ENCODE peak calls at places on chromosomes 11 and 22, in six cellular contexts. V, R, L, O, G and U are unnamed samples.
A peak's percentile ranks its signal among the peaks of the same experiment; 100 is the strongest.

GRCh38 chr22:28882878-28883656 is at the start of gene ZNRF3:
- DNase-seq in V (peak; percentile 99), R (peak; percentile 90), L (peak; percentile 80), O (peak; percentile 74), G (peak; percentile 88), U (peak; percentile 87)

GRCh38 chr11:115613986-115614625 is 109.9 kb upstream of the CADM1 start:
- DNase-seq in V (peak; percentile 34), R (no peak), L (peak; percentile 53), O (no peak), G (peak; percentile 59), U (no peak)

GRCh38 chr11:128790200-128790599 is 76.9 kb downstream of the KCNJ1 start:
- DNase-seq in V (peak; percentile 64), R (no peak), L (peak; percentile 56), O (no peak), G (no peak), U (no peak)

GRCh38 chr11:65422633-65423515 is at the start of gene NEAT1:
- DNase-seq in V (peak; percentile 94), R (peak; percentile 93), L (peak; percentile 89), O (peak; percentile 96), G (no peak), U (peak; percentile 74)

GRCh38 chr11:130022799-130023198 is 20.2 kb upstream of the PRDM10 start:
- DNase-seq in V (no peak), R (no peak), L (no peak), O (no peak), G (no peak), U (no peak)

GRCh38 chr11:65043881-65044501 is 3.0 kb downstream of the SAC3D1 start:
- DNase-seq in V (no peak), R (no peak), L (no peak), O (no peak), G (no peak), U (no peak)

GRCh38 chr11:35548925-35549561 is 23.6 kb upstream of the PAMR1 start:
- DNase-seq in V (no peak), R (no peak), L (peak; percentile 16), O (no peak), G (no peak), U (no peak)

GRCh38 chr11:129960216-129961214 is 42.1 kb downstream of the PRDM10 start:
- DNase-seq in V (peak; percentile 40), R (no peak), L (peak; percentile 93), O (peak; percentile 39), G (peak; percentile 72), U (no peak)

GRCh38 chr11:9136731-9137130 is 45.3 kb upstream of the SCUBE2 start:
- DNase-seq in V (no peak), R (no peak), L (no peak), O (no peak), G (no peak), U (no peak)

GRCh38 chr22:30903876-30904460 is 64.6 kb downstream of the MORC2 start:
- DNase-seq in V (no peak), R (no peak), L (no peak), O (no peak), G (no peak), U (no peak)

GRCh38 chr11:34830648-34831047 is 85.5 kb downstream of the APIP start:
- DNase-seq in V (no peak), R (no peak), L (no peak), O (no peak), G (peak; percentile 3), U (no peak)

GRCh38 chr22:22938672-22939536 is 51.3 kb downstream of the IGLL5 start:
- DNase-seq in V (no peak), R (no peak), L (no peak), O (no peak), G (no peak), U (no peak)

GRCh38 chr11:126547161-126547560 is 191.7 kb downstream of the ST3GAL4 start:
- DNase-seq in V (no peak), R (no peak), L (peak; percentile 52), O (peak; percentile 30), G (peak; percentile 16), U (no peak)

GRCh38 chr22:36405671-36406070 is 17.9 kb upstream of the MYH9 start:
- DNase-seq in V (no peak), R (peak; percentile 89), L (no peak), O (peak; percentile 64), G (no peak), U (peak; percentile 49)

GRCh38 chr11:30017467-30017895 is 651 bp upstream of the KCNA4 start:
- DNase-seq in V (peak; percentile 19), R (no peak), L (no peak), O (no peak), G (no peak), U (no peak)

GRCh38 chr11:111512296-111513239 is at the start of gene BTG4:
- DNase-seq in V (peak; percentile 34), R (no peak), L (no peak), O (no peak), G (no peak), U (no peak)

GRCh38 chr22:35354068-35354467 is 26.8 kb upstream of the HMOX1 start:
- DNase-seq in V (no peak), R (no peak), L (no peak), O (no peak), G (no peak), U (no peak)

GRCh38 chr11:47176328-47177228 is at the start of gene ARFGAP2:
- DNase-seq in V (peak; percentile 99), R (peak; percentile 97), L (peak; percentile 93), O (peak; percentile 91), G (peak; percentile 84), U (peak; percentile 92)

GRCh38 chr11:122721964-122722266 is 66.4 kb downstream of the UBASH3B start:
- DNase-seq in V (no peak), R (peak; percentile 72), L (peak; percentile 94), O (peak; percentile 50), G (peak; percentile 64), U (no peak)

GRCh38 chr11:63142459-63142858 is 1.6 kb downstream of the SLC22A24 start:
- DNase-seq in V (no peak), R (no peak), L (no peak), O (no peak), G (no peak), U (no peak)

GRCh38 chr11:63146586-63146985 is 2.6 kb upstream of the SLC22A24 start:
- DNase-seq in V (no peak), R (no peak), L (peak; percentile 7), O (no peak), G (no peak), U (no peak)

GRCh38 chr11:63144121-63144520 is at the start of gene SLC22A24:
- DNase-seq in V (no peak), R (no peak), L (no peak), O (no peak), G (no peak), U (no peak)
- H3K27me3 ChIP-seq in V (no peaks in the 10 kb centered on the region), R (peaks cover 17% of the 10 kb centered on the region), L (no peaks in the 10 kb centered on the region), O (peaks cover 5% of the 10 kb centered on the region), G (no peaks in the 10 kb centered on the region), U (no peaks in the 10 kb centered on the region)

DNA sequence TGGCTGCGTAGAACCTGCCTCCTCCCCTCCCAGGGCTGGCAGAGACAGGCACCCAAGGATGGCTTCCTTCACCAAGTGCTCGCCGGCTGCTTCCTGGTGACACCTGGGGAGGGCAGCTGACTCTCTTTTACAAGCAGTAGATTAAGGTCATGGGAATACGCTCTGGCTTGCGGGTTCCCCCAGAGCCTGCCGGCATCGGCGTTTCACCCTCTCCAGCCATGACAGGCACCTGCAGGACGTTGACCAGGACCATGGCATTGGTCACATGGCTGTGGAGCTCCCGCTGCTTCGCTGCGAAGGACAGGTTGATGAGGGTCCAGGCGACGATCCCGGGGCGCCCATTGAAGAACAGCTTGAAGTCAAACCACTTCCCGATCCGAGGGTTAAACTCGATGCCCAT is 9.5 kb downstream of the DHCR7 start:
- DNase-seq in V (no peak), R (no peak), L (no peak), O (no peak), G (no peak), U (no peak)
- H3K4me3 ChIP-seq in V (no peak overlapping the region), R (no peak overlapping the region), L (no peak overlapping the region), O (no peak overlapping the region), G (no peak overlapping the region), U (no peak overlapping the region)

DNA sequence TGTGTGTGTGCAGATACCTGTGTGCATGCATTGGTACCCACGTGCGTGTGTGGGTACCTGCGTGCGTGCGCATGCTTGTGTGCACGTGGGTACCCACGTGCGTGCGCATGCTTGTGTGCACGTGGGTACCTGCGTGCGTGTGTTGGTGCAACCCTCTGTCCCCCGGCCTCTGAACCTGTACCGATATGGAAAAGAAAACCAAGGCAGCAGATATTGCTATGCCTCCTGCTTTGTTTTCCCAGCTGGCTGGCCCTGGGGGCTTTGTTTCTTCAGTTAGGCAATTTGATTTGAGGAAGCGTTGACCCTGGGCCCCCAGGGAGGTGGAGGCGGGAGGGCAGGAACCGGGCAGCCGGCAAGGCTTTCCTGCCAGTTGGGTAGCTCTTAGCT is 26.1 kb upstream of the SORL1-AS1 start:
- DNase-seq in V (no peak), R (no peak), L (no peak), O (no peak), G (no peak), U (no peak)
- H3K27ac ChIP-seq in V (no peak overlapping the region), R (peak overlapping the region; percentile 17), L (no peak overlapping the region), O (no peak overlapping the region), G (no peak overlapping the region), U (no peak overlapping the region)

DNA sequence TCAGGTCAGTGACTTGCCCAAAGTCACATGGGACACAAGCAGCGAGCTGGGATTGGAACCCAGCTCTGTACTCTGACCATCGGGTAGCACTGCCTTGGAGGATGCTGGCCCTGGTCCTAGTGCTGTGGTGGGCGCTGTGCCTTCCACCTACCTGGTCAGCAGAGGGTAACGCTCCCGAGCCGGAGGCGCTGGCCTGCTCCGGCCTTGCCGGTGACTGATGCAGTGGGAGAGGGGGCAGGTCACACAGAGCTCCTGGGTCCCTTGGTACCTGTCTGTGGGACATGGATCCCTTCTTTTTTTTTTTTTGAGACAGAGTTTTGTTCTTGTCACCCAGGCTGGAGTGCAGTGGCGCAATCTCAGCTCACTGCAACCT is 43.0 kb downstream of the CACNA1I start:
- DNase-seq in V (no peak), R (no peak), L (no peak), O (no peak), G (no peak), U (no peak)
- H3K27me3 ChIP-seq in V (no peaks in the 10 kb centered on the region), R (peaks cover 6% of the 10 kb centered on the region), L (peaks cover 24% of the 10 kb centered on the region), O (peaks cover 8% of the 10 kb centered on the region), G (peaks cover 44% of the 10 kb centered on the region), U (no peaks in the 10 kb centered on the region)

DNA sequence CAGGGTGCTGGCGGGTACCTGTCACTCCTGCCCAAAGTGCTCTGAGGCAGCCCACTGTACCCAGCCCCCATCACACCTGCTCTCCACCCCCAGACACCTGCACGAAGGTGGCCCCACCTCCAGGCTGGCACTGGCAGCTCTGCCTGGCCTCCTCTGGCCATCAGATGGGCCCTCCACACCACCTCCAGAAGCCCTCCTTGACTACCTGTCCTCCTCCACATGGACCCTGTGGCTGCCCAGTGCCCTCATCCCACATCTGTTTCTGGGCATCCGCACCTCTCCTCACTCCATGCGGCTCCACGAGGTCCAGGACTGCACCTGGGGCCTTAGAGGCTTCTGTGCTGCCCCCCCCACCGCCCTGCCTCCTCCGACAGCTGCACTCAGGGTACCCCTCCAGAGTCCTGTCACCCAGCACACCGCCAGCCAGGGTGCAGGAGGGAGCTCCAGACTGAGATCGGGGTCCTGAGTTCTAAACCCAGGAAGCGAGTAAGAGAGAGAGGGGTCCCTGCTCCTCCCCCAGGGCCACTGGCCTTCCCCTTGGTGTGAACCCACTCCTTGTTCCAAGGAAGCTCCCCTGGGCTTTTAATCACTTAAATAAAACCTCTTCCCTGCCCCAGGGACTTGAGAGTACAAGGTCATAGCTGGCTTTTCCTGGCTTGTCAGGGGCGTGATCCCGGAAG is 1.7 kb downstream of the CTSD start:
- DNase-seq in V (no peak), R (no peak), L (no peak), O (no peak), G (no peak), U (no peak)
- H3K4me3 ChIP-seq in V (no peak overlapping the region), R (peak overlapping the region; percentile 96), L (peak overlapping the region; percentile 79), O (no peak overlapping the region), G (no peak overlapping the region), U (peak overlapping the region; percentile 87)